ENCODE peak calls at places on chromosomes 3 and 15, in eight cellular contexts. One of them, this sample, is unnamed. For H3K36me3, the result is how much of the 10 kb centered on the place peaks cover.

GRCh38 chr3:113002676-113003075 is 11.9 kb downstream of the GTPBP8 start:
- DNase-seq in stomach: no peak
- DNase-seq in mammary epithelial cell: no peak
- DNase-seq in small intestine: no peak
- DNase-seq in transverse colon: no peak
- DNase-seq in GM23338: no peak
- DNase-seq in right atrium auricular region: no peak
- DNase-seq in GM23248: no peak
- DNase-seq in this sample: no peak

GRCh38 chr15:90412356-90413194 is 24.5 kb downstream of the IQGAP1 start:
- DNase-seq in GM23338: peak
- DNase-seq in mammary epithelial cell: peak
- DNase-seq in small intestine: peak
- DNase-seq in transverse colon: peak
- DNase-seq in stomach: peak
- DNase-seq in right atrium auricular region: peak
- DNase-seq in GM23248: peak
- DNase-seq in this sample: no peak

GRCh38 chr3:27431116-27431515 is 53.1 kb downstream of the SLC4A7 start:
- DNase-seq in right atrium auricular region: no peak
- DNase-seq in stomach: peak
- DNase-seq in GM23248: peak
- DNase-seq in GM23338: no peak
- DNase-seq in transverse colon: no peak
- DNase-seq in mammary epithelial cell: peak
- DNase-seq in small intestine: peak
- DNase-seq in this sample: peak

GRCh38 chr3:37725842-37726241 is 135.8 kb upstream of the CTDSPL start:
- DNase-seq in GM23248: no peak
- DNase-seq in transverse colon: no peak
- DNase-seq in mammary epithelial cell: no peak
- DNase-seq in right atrium auricular region: no peak
- DNase-seq in GM23338: no peak
- DNase-seq in stomach: no peak
- DNase-seq in small intestine: no peak
- DNase-seq in this sample: no peak

GRCh38 chr15:58463815-58464697 is 32.3 kb downstream of the LIPC start:
- DNase-seq in mammary epithelial cell: no peak
- DNase-seq in stomach: no peak
- DNase-seq in transverse colon: no peak
- DNase-seq in right atrium auricular region: no peak
- DNase-seq in small intestine: no peak
- DNase-seq in GM23248: peak
- DNase-seq in GM23338: no peak
- DNase-seq in this sample: no peak

GRCh38 chr3:14203521-14204079 is 25.0 kb downstream of the LSM3 start:
- DNase-seq in mammary epithelial cell: peak
- DNase-seq in small intestine: peak
- DNase-seq in GM23338: peak
- DNase-seq in right atrium auricular region: peak
- DNase-seq in GM23248: peak
- DNase-seq in transverse colon: peak
- DNase-seq in stomach: peak
- DNase-seq in this sample: peak

GRCh38 chr3:119579366-119580147 is at the start of gene ADPRH:
- DNase-seq in transverse colon: peak
- DNase-seq in GM23248: peak
- DNase-seq in small intestine: peak
- DNase-seq in mammary epithelial cell: peak
- DNase-seq in right atrium auricular region: peak
- DNase-seq in GM23338: peak
- DNase-seq in stomach: peak
- DNase-seq in this sample: peak

GRCh38 chr15:63212050-63212973 is 22.9 kb downstream of the RAB8B start:
- DNase-seq in small intestine: no peak
- DNase-seq in transverse colon: no peak
- DNase-seq in stomach: no peak
- DNase-seq in mammary epithelial cell: no peak
- DNase-seq in GM23248: peak
- DNase-seq in GM23338: no peak
- DNase-seq in right atrium auricular region: no peak
- DNase-seq in this sample: no peak

GRCh38 chr3:157499342-157499963 is 3.8 kb downstream of the VEPH1 start:
- DNase-seq in GM23338: peak
- DNase-seq in stomach: peak
- DNase-seq in right atrium auricular region: no peak
- DNase-seq in mammary epithelial cell: peak
- DNase-seq in small intestine: peak
- DNase-seq in transverse colon: peak
- DNase-seq in GM23248: peak
- DNase-seq in this sample: peak

GRCh38 chr3:149004622-149005021 is 13.3 kb downstream of the GYG1 start:
- DNase-seq in stomach: no peak
- DNase-seq in GM23338: no peak
- DNase-seq in transverse colon: no peak
- DNase-seq in mammary epithelial cell: no peak
- DNase-seq in GM23248: peak
- DNase-seq in small intestine: no peak
- DNase-seq in right atrium auricular region: no peak
- DNase-seq in this sample: no peak

GRCh38 chr3:178434206-178434805 is 101.9 kb upstream of the KCNMB2 start:
- DNase-seq in GM23338: peak
- DNase-seq in right atrium auricular region: no peak
- DNase-seq in stomach: no peak
- DNase-seq in transverse colon: no peak
- DNase-seq in GM23248: peak
- DNase-seq in mammary epithelial cell: no peak
- DNase-seq in small intestine: no peak
- DNase-seq in this sample: no peak

DNA sequence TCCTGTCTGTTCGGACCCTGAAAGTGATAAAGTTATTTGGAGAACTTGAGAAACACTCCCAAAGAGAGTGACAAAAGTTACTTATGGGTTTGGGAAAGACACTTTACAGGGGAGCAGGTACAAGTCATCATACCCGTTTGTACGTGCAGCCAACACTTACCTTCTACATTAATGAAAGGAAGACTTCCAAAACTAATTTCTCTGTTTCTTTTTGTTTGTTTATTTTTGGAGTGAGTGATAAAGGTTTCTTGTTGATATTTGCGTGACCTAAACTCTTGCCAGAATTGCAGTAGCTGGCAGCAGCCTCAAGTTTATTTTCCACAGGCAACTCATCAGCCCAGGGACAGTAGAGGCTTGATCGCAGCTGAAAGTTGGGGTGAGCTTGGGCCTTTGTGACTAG is 8.4 kb downstream of the ABHD2 start:
- DNase-seq in GM23338: no peak
- DNase-seq in GM23248: no peak
- DNase-seq in stomach: peak
- DNase-seq in mammary epithelial cell: no peak
- DNase-seq in small intestine: no peak
- DNase-seq in transverse colon: no peak
- DNase-seq in right atrium auricular region: no peak
- DNase-seq in this sample: peak
- H3K36me3 ChIP-seq in GM23338: under half
- H3K36me3 ChIP-seq in GM23248: under half
- H3K36me3 ChIP-seq in stomach: under half
- H3K36me3 ChIP-seq in mammary epithelial cell: under half
- H3K36me3 ChIP-seq in small intestine: under half
- H3K36me3 ChIP-seq in transverse colon: under half
- H3K36me3 ChIP-seq in right atrium auricular region: under half
- H3K36me3 ChIP-seq in this sample: under half

GRCh38 chr3:98039322-98040024 is 4.4 kb upstream of the GABRR3 start:
- DNase-seq in GM23338: peak
- DNase-seq in transverse colon: peak
- DNase-seq in small intestine: peak
- DNase-seq in mammary epithelial cell: peak
- DNase-seq in GM23248: peak
- DNase-seq in stomach: peak
- DNase-seq in right atrium auricular region: peak
- DNase-seq in this sample: peak
- H3K4me3 ChIP-seq in GM23338: peak
- H3K4me3 ChIP-seq in transverse colon: no peak
- H3K4me3 ChIP-seq in small intestine: no peak
- H3K4me3 ChIP-seq in mammary epithelial cell: peak
- H3K4me3 ChIP-seq in GM23248: peak
- H3K4me3 ChIP-seq in stomach: peak
- H3K4me3 ChIP-seq in right atrium auricular region: peak
- H3K4me3 ChIP-seq in this sample: peak

GRCh38 chr3:172771672-172772071 is 21.1 kb downstream of the ECT2 start:
- DNase-seq in GM23248: no peak
- DNase-seq in GM23338: no peak
- DNase-seq in small intestine: no peak
- DNase-seq in mammary epithelial cell: no peak
- DNase-seq in stomach: no peak
- DNase-seq in transverse colon: no peak
- DNase-seq in right atrium auricular region: no peak
- DNase-seq in this sample: no peak

GRCh38 chr3:172770382-172770781 is 19.9 kb downstream of the ECT2 start:
- DNase-seq in GM23248: no peak
- DNase-seq in stomach: no peak
- DNase-seq in right atrium auricular region: no peak
- DNase-seq in transverse colon: no peak
- DNase-seq in GM23338: no peak
- DNase-seq in mammary epithelial cell: no peak
- DNase-seq in small intestine: no peak
- DNase-seq in this sample: no peak

GRCh38 chr3:172760406-172760805 is 9.9 kb downstream of the ECT2 start:
- DNase-seq in GM23338: no peak
- DNase-seq in GM23248: peak
- DNase-seq in mammary epithelial cell: peak
- DNase-seq in stomach: no peak
- DNase-seq in right atrium auricular region: no peak
- DNase-seq in small intestine: no peak
- DNase-seq in transverse colon: no peak
- DNase-seq in this sample: no peak

GRCh38 chr3:172766718-172767405 is 16.3 kb downstream of the ECT2 start:
- DNase-seq in right atrium auricular region: no peak
- DNase-seq in GM23338: no peak
- DNase-seq in transverse colon: no peak
- DNase-seq in mammary epithelial cell: no peak
- DNase-seq in small intestine: no peak
- DNase-seq in GM23248: no peak
- DNase-seq in stomach: no peak
- DNase-seq in this sample: no peak

GRCh38 chr3:172766241-172766640 is 15.7 kb downstream of the ECT2 start:
- DNase-seq in GM23248: no peak
- DNase-seq in stomach: no peak
- DNase-seq in transverse colon: no peak
- DNase-seq in mammary epithelial cell: no peak
- DNase-seq in GM23338: no peak
- DNase-seq in right atrium auricular region: no peak
- DNase-seq in small intestine: no peak
- DNase-seq in this sample: no peak
- H3K36me3 ChIP-seq in GM23248: half or more
- H3K36me3 ChIP-seq in stomach: under half
- H3K36me3 ChIP-seq in transverse colon: under half
- H3K36me3 ChIP-seq in mammary epithelial cell: half or more
- H3K36me3 ChIP-seq in GM23338: half or more
- H3K36me3 ChIP-seq in right atrium auricular region: under half
- H3K36me3 ChIP-seq in small intestine: under half
- H3K36me3 ChIP-seq in this sample: half or more

GRCh38 chr15:96332854-96333193 is 2.3 kb downstream of the NR2F2 start:
- DNase-seq in right atrium auricular region: no peak
- DNase-seq in mammary epithelial cell: no peak
- DNase-seq in GM23248: peak
- DNase-seq in small intestine: no peak
- DNase-seq in GM23338: no peak
- DNase-seq in transverse colon: no peak
- DNase-seq in stomach: no peak
- DNase-seq in this sample: no peak
- H3K4me3 ChIP-seq in right atrium auricular region: peak
- H3K4me3 ChIP-seq in mammary epithelial cell: peak
- H3K4me3 ChIP-seq in GM23248: peak
- H3K4me3 ChIP-seq in small intestine: peak
- H3K4me3 ChIP-seq in GM23338: peak
- H3K4me3 ChIP-seq in transverse colon: peak
- H3K4me3 ChIP-seq in stomach: peak
- H3K4me3 ChIP-seq in this sample: peak

DNA sequence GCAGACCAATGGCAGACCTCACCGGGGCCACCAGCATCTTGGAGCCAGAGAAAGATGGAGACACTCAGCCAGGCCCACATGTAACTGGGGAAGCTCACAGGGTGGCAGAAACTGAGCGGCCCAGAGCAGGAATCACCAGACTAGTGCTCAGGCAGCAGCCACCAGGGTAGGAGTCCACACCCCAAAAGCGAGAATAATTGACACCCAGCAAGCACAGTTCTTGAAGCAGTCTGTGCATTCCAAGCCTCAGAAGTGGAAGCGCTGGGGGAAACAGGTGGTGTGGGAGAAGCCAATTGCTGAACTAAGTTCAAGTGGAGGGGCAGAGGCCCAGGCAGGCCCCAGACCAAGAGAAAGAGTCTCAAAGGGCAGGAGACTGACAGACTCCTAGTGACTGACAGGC is 8.0 kb downstream of the NT5DC2 start:
- DNase-seq in right atrium auricular region: no peak
- DNase-seq in transverse colon: no peak
- DNase-seq in small intestine: no peak
- DNase-seq in stomach: no peak
- DNase-seq in GM23248: no peak
- DNase-seq in mammary epithelial cell: no peak
- DNase-seq in GM23338: no peak
- DNase-seq in this sample: no peak
- H3K36me3 ChIP-seq in right atrium auricular region: under half
- H3K36me3 ChIP-seq in transverse colon: under half
- H3K36me3 ChIP-seq in small intestine: under half
- H3K36me3 ChIP-seq in stomach: under half
- H3K36me3 ChIP-seq in GM23248: under half
- H3K36me3 ChIP-seq in mammary epithelial cell: under half
- H3K36me3 ChIP-seq in GM23338: under half
- H3K36me3 ChIP-seq in this sample: under half